ENCODE peak calls at places on chromosomes 13 and 19, in nine cellular contexts. One of them, this sample, is unnamed. For H3K9me3, the result is how much of the 10 kb centered on the place peaks cover.

GRCh38 chr13:41652735-41653361 is 195.5 kb downstream of the RGCC start:
- DNase-seq in H1: no peak
- DNase-seq in CD8-positive, alpha-beta T cell: peak
- DNase-seq in upper lobe of right lung: no peak
- DNase-seq in aorta: no peak
- DNase-seq in naive thymus-derived CD4-positive, alpha-beta T cell: peak
- DNase-seq in astrocyte: no peak
- DNase-seq in heart right ventricle: no peak
- DNase-seq in endodermal cell: no peak
- DNase-seq in this sample: no peak

GRCh38 chr19:49364083-49364687 is 508 bp downstream of the DKKL1 start:
- DNase-seq in astrocyte: no peak
- DNase-seq in CD8-positive, alpha-beta T cell: no peak
- DNase-seq in H1: no peak
- DNase-seq in endodermal cell: no peak
- DNase-seq in naive thymus-derived CD4-positive, alpha-beta T cell: no peak
- DNase-seq in upper lobe of right lung: no peak
- DNase-seq in aorta: no peak
- DNase-seq in heart right ventricle: peak
- DNase-seq in this sample: no peak

GRCh38 chr19:46528601-46529447 is 33.2 kb upstream of the PNMA8B start:
- DNase-seq in naive thymus-derived CD4-positive, alpha-beta T cell: no peak
- DNase-seq in H1: no peak
- DNase-seq in aorta: no peak
- DNase-seq in upper lobe of right lung: no peak
- DNase-seq in CD8-positive, alpha-beta T cell: no peak
- DNase-seq in heart right ventricle: no peak
- DNase-seq in endodermal cell: no peak
- DNase-seq in astrocyte: no peak
- DNase-seq in this sample: no peak

GRCh38 chr19:41321600-41322270 is 11.8 kb downstream of the CCDC97 start:
- DNase-seq in aorta: no peak
- DNase-seq in upper lobe of right lung: no peak
- DNase-seq in naive thymus-derived CD4-positive, alpha-beta T cell: no peak
- DNase-seq in heart right ventricle: no peak
- DNase-seq in CD8-positive, alpha-beta T cell: no peak
- DNase-seq in endodermal cell: peak
- DNase-seq in astrocyte: peak
- DNase-seq in H1: peak
- DNase-seq in this sample: no peak

GRCh38 chr19:34269968-34270621 is 15.7 kb downstream of the GARRE1 start:
- DNase-seq in CD8-positive, alpha-beta T cell: peak
- DNase-seq in naive thymus-derived CD4-positive, alpha-beta T cell: peak
- DNase-seq in heart right ventricle: peak
- DNase-seq in endodermal cell: peak
- DNase-seq in H1: no peak
- DNase-seq in astrocyte: peak
- DNase-seq in aorta: peak
- DNase-seq in upper lobe of right lung: peak
- DNase-seq in this sample: peak

GRCh38 chr19:17703823-17704463 is 15.3 kb upstream of the MAP1S start:
- DNase-seq in heart right ventricle: peak
- DNase-seq in H1: peak
- DNase-seq in upper lobe of right lung: peak
- DNase-seq in astrocyte: peak
- DNase-seq in endodermal cell: peak
- DNase-seq in aorta: peak
- DNase-seq in naive thymus-derived CD4-positive, alpha-beta T cell: peak
- DNase-seq in CD8-positive, alpha-beta T cell: peak
- DNase-seq in this sample: peak

GRCh38 chr19:1269478-1270167 is 491 bp downstream of the CIRBP start:
- DNase-seq in aorta: peak
- DNase-seq in CD8-positive, alpha-beta T cell: peak
- DNase-seq in H1: peak
- DNase-seq in astrocyte: peak
- DNase-seq in naive thymus-derived CD4-positive, alpha-beta T cell: peak
- DNase-seq in upper lobe of right lung: peak
- DNase-seq in endodermal cell: peak
- DNase-seq in heart right ventricle: peak
- DNase-seq in this sample: peak

GRCh38 chr19:53951436-53951835 is 11.3 kb upstream of the CACNG8 start:
- DNase-seq in H1: no peak
- DNase-seq in endodermal cell: no peak
- DNase-seq in upper lobe of right lung: peak
- DNase-seq in naive thymus-derived CD4-positive, alpha-beta T cell: no peak
- DNase-seq in astrocyte: no peak
- DNase-seq in heart right ventricle: no peak
- DNase-seq in aorta: no peak
- DNase-seq in CD8-positive, alpha-beta T cell: no peak
- DNase-seq in this sample: no peak

GRCh38 chr13:91278888-91279287 is 68.6 kb upstream of the MIR17HG start:
- DNase-seq in astrocyte: no peak
- DNase-seq in naive thymus-derived CD4-positive, alpha-beta T cell: no peak
- DNase-seq in upper lobe of right lung: no peak
- DNase-seq in H1: no peak
- DNase-seq in aorta: no peak
- DNase-seq in CD8-positive, alpha-beta T cell: no peak
- DNase-seq in endodermal cell: no peak
- DNase-seq in heart right ventricle: no peak
- DNase-seq in this sample: no peak

GRCh38 chr13:24624801-24625231 is 55.4 kb upstream of the ATP12A start:
- DNase-seq in heart right ventricle: no peak
- DNase-seq in CD8-positive, alpha-beta T cell: no peak
- DNase-seq in endodermal cell: no peak
- DNase-seq in naive thymus-derived CD4-positive, alpha-beta T cell: no peak
- DNase-seq in upper lobe of right lung: no peak
- DNase-seq in H1: no peak
- DNase-seq in astrocyte: no peak
- DNase-seq in aorta: no peak
- DNase-seq in this sample: no peak

GRCh38 chr19:12345197-12345596 is 11.8 kb upstream of the ZNF563 start:
- DNase-seq in naive thymus-derived CD4-positive, alpha-beta T cell: no peak
- DNase-seq in CD8-positive, alpha-beta T cell: no peak
- DNase-seq in astrocyte: no peak
- DNase-seq in upper lobe of right lung: no peak
- DNase-seq in aorta: no peak
- DNase-seq in heart right ventricle: no peak
- DNase-seq in H1: no peak
- DNase-seq in endodermal cell: no peak
- DNase-seq in this sample: no peak

GRCh38 chr19:45591004-45591637 is 6.5 kb upstream of the OPA3 start:
- DNase-seq in CD8-positive, alpha-beta T cell: no peak
- DNase-seq in endodermal cell: peak
- DNase-seq in aorta: no peak
- DNase-seq in naive thymus-derived CD4-positive, alpha-beta T cell: no peak
- DNase-seq in upper lobe of right lung: peak
- DNase-seq in astrocyte: no peak
- DNase-seq in heart right ventricle: no peak
- DNase-seq in H1: peak
- DNase-seq in this sample: no peak

GRCh38 chr13:21326155-21327030 is 132.7 kb downstream of the ZDHHC20 start:
- DNase-seq in endodermal cell: peak
- DNase-seq in upper lobe of right lung: peak
- DNase-seq in H1: peak
- DNase-seq in CD8-positive, alpha-beta T cell: no peak
- DNase-seq in astrocyte: peak
- DNase-seq in naive thymus-derived CD4-positive, alpha-beta T cell: no peak
- DNase-seq in aorta: no peak
- DNase-seq in heart right ventricle: no peak
- DNase-seq in this sample: no peak

GRCh38 chr19:39083983-39084731 is at the start of gene ACP7:
- DNase-seq in aorta: no peak
- DNase-seq in naive thymus-derived CD4-positive, alpha-beta T cell: no peak
- DNase-seq in astrocyte: no peak
- DNase-seq in upper lobe of right lung: no peak
- DNase-seq in heart right ventricle: no peak
- DNase-seq in H1: peak
- DNase-seq in CD8-positive, alpha-beta T cell: no peak
- DNase-seq in endodermal cell: peak
- DNase-seq in this sample: peak

DNA sequence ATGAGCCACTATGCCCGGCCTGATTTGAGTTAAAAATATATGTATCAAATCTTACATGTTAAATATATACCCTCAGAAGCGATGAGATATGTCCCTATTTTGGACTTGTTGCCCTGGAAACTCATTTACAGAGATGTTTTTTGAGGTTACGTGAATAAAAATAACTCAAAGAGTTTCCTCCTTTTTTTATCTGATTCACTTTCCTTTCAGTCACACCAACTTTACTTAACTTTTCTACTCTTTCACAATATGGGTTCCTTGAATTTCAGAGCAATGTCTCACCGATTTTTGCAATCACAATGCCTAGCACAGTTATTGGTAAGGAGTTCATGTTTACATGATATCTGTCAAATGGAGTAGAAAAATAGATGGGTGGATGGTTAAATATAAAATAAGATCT is 2.3 kb downstream of the OR7C2 start:
- DNase-seq in astrocyte: no peak
- DNase-seq in H1: no peak
- DNase-seq in naive thymus-derived CD4-positive, alpha-beta T cell: peak
- DNase-seq in aorta: no peak
- DNase-seq in upper lobe of right lung: no peak
- DNase-seq in CD8-positive, alpha-beta T cell: no peak
- DNase-seq in endodermal cell: no peak
- DNase-seq in heart right ventricle: no peak
- DNase-seq in this sample: no peak
- H3K9me3 ChIP-seq in astrocyte: under half
- H3K9me3 ChIP-seq in H1: under half
- H3K9me3 ChIP-seq in naive thymus-derived CD4-positive, alpha-beta T cell: under half
- H3K9me3 ChIP-seq in aorta: under half
- H3K9me3 ChIP-seq in upper lobe of right lung: under half
- H3K9me3 ChIP-seq in CD8-positive, alpha-beta T cell: under half
- H3K9me3 ChIP-seq in endodermal cell: under half
- H3K9me3 ChIP-seq in heart right ventricle: under half
- H3K9me3 ChIP-seq in this sample: under half

GRCh38 chr13:50375792-50376191 is 360.5 kb downstream of the KCNRG start:
- DNase-seq in astrocyte: peak
- DNase-seq in naive thymus-derived CD4-positive, alpha-beta T cell: no peak
- DNase-seq in aorta: no peak
- DNase-seq in upper lobe of right lung: no peak
- DNase-seq in CD8-positive, alpha-beta T cell: no peak
- DNase-seq in endodermal cell: no peak
- DNase-seq in H1: no peak
- DNase-seq in heart right ventricle: no peak
- DNase-seq in this sample: no peak
- H3K9me3 ChIP-seq in astrocyte: under half
- H3K9me3 ChIP-seq in naive thymus-derived CD4-positive, alpha-beta T cell: under half
- H3K9me3 ChIP-seq in aorta: under half
- H3K9me3 ChIP-seq in upper lobe of right lung: under half
- H3K9me3 ChIP-seq in CD8-positive, alpha-beta T cell: under half
- H3K9me3 ChIP-seq in endodermal cell: under half
- H3K9me3 ChIP-seq in H1: under half
- H3K9me3 ChIP-seq in heart right ventricle: under half
- H3K9me3 ChIP-seq in this sample: under half

DNA sequence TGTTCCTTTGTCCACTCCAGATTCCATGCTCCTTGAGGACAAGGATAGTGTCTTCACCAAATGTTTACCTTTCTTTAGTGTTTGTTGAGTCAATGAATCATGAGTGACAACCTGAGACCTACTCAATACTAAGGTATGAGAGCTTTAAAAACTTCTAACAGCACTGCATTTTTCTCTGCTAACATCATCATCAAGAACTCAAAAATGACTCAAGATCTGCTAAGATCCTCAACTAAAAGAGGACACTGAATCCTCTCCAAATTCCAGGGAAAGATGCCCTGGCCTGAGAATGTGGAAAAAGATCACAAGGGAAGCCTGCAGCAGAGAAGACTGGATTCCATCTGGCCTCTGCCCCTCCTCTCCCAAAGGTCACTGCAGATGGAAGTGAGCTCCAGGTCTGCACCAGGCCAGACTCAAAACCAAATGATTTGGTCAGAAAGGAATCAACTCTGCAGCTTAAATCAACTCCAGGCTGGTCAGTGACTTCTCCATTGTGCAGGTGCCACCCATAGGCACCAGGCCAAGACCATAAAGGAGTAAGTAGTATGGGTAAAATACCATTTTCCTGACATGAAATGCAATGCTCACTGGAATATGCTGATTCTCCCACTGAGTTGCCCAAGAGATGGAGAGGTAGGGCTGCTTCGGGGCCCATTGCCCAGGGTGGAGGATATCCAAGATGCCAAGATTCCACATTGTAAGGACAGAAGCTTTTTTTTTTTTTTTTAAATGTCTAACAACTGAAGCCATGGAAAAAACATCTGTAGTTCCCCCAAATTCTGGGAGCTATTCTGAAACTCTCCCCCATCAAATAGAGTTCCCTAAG is 89.5 kb upstream of the DOCK9 start:
- DNase-seq in naive thymus-derived CD4-positive, alpha-beta T cell: no peak
- DNase-seq in H1: no peak
- DNase-seq in heart right ventricle: no peak
- DNase-seq in aorta: no peak
- DNase-seq in endodermal cell: no peak
- DNase-seq in CD8-positive, alpha-beta T cell: no peak
- DNase-seq in astrocyte: peak
- DNase-seq in upper lobe of right lung: no peak
- DNase-seq in this sample: no peak
- H3K9me3 ChIP-seq in naive thymus-derived CD4-positive, alpha-beta T cell: under half
- H3K9me3 ChIP-seq in H1: under half
- H3K9me3 ChIP-seq in heart right ventricle: under half
- H3K9me3 ChIP-seq in aorta: under half
- H3K9me3 ChIP-seq in endodermal cell: under half
- H3K9me3 ChIP-seq in CD8-positive, alpha-beta T cell: under half
- H3K9me3 ChIP-seq in astrocyte: under half
- H3K9me3 ChIP-seq in upper lobe of right lung: under half
- H3K9me3 ChIP-seq in this sample: under half

GRCh38 chr19:6736169-6736916 is 1.0 kb downstream of the GPR108 start:
- DNase-seq in astrocyte: peak
- DNase-seq in upper lobe of right lung: peak
- DNase-seq in H1: peak
- DNase-seq in CD8-positive, alpha-beta T cell: peak
- DNase-seq in endodermal cell: peak
- DNase-seq in heart right ventricle: peak
- DNase-seq in naive thymus-derived CD4-positive, alpha-beta T cell: peak
- DNase-seq in aorta: peak
- DNase-seq in this sample: peak

GRCh38 chr19:6737873-6738725 is 719 bp upstream of the GPR108 start:
- DNase-seq in aorta: peak
- DNase-seq in endodermal cell: no peak
- DNase-seq in upper lobe of right lung: peak
- DNase-seq in heart right ventricle: peak
- DNase-seq in naive thymus-derived CD4-positive, alpha-beta T cell: peak
- DNase-seq in H1: peak
- DNase-seq in CD8-positive, alpha-beta T cell: peak
- DNase-seq in astrocyte: peak
- DNase-seq in this sample: peak

GRCh38 chr19:6735181-6735891 is 2.0 kb downstream of the GPR108 start:
- DNase-seq in astrocyte: no peak
- DNase-seq in naive thymus-derived CD4-positive, alpha-beta T cell: no peak
- DNase-seq in aorta: no peak
- DNase-seq in H1: no peak
- DNase-seq in heart right ventricle: no peak
- DNase-seq in endodermal cell: peak
- DNase-seq in CD8-positive, alpha-beta T cell: no peak
- DNase-seq in upper lobe of right lung: no peak
- DNase-seq in this sample: no peak

GRCh38 chr19:6737284-6737872 is at the start of gene GPR108:
- DNase-seq in astrocyte: peak
- DNase-seq in CD8-positive, alpha-beta T cell: peak
- DNase-seq in naive thymus-derived CD4-positive, alpha-beta T cell: peak
- DNase-seq in endodermal cell: peak
- DNase-seq in upper lobe of right lung: peak
- DNase-seq in heart right ventricle: peak
- DNase-seq in H1: peak
- DNase-seq in aorta: peak
- DNase-seq in this sample: peak

GRCh38 chr19:6736917-6737283 is 480 bp downstream of the GPR108 start:
- DNase-seq in naive thymus-derived CD4-positive, alpha-beta T cell: no peak
- DNase-seq in aorta: no peak
- DNase-seq in endodermal cell: no peak
- DNase-seq in CD8-positive, alpha-beta T cell: no peak
- DNase-seq in H1: no peak
- DNase-seq in heart right ventricle: no peak
- DNase-seq in astrocyte: no peak
- DNase-seq in upper lobe of right lung: no peak
- DNase-seq in this sample: no peak
- H3K9me3 ChIP-seq in naive thymus-derived CD4-positive, alpha-beta T cell: under half
- H3K9me3 ChIP-seq in aorta: under half
- H3K9me3 ChIP-seq in endodermal cell: under half
- H3K9me3 ChIP-seq in CD8-positive, alpha-beta T cell: under half
- H3K9me3 ChIP-seq in H1: under half
- H3K9me3 ChIP-seq in heart right ventricle: under half
- H3K9me3 ChIP-seq in astrocyte: under half
- H3K9me3 ChIP-seq in upper lobe of right lung: under half
- H3K9me3 ChIP-seq in this sample: under half

This sample was measured in T-helper 17 cell.